ENCODE peak calls at places on chromosomes 11 and 22, in nine cellular contexts. B, Q, G, A, T, Y, V, P and S are unnamed samples.
A peak's percentile ranks its signal among the peaks of the same experiment; 100 is the strongest.

GRCh38 chr11:132042296-132042695 is 671.9 kb downstream of the NTM start:
- DNase-seq in P (no peak), A (no peak), Y (no peak), V (no peak), Q (no peak), T (no peak), G (no peak), B (no peak), S (no peak)

GRCh38 chr11:4713241-4713640 is 8.7 kb downstream of the MMP26 start:
- DNase-seq in V (no peak), A (no peak), B (no peak), Y (no peak), T (no peak), Q (no peak), P (no peak), G (no peak), S (no peak)

GRCh38 chr22:30882974-30883533 is 85.5 kb downstream of the MORC2 start:
- DNase-seq in Q (no peak), A (no peak), G (no peak), P (no peak), T (no peak), Y (no peak), B (no peak), V (no peak), S (no peak)

GRCh38 chr22:41442240-41442792 is 4.3 kb downstream of the TOB2 start:
- DNase-seq in G (no peak), V (no peak), P (no peak), B (no peak), A (no peak), Q (no peak), Y (no peak), T (no peak), S (no peak)

GRCh38 chr11:115199501-115199900 is 304.7 kb downstream of the CADM1 start:
- DNase-seq in Y (no peak), P (no peak), G (no peak), Q (no peak), T (no peak), A (no peak), V (no peak), B (no peak), S (no peak)

GRCh38 chr11:61921446-61921845 is 4.1 kb upstream of the RAB3IL1 start:
- DNase-seq in B (no peak), V (no peak), A (no peak), Y (no peak), P (no peak), G (no peak), T (no peak), Q (no peak), S (no peak)

GRCh38 chr11:68685656-68686380 is 1.5 kb downstream of the GAL start:
- DNase-seq in P (no peak), G (no peak), Y (no peak), T (no peak), B (no peak), V (no peak), Q (no peak), A (no peak), S (no peak)

GRCh38 chr11:67253872-67254624 is 12.2 kb upstream of the GRK2 start:
- DNase-seq in V (no peak), Q (no peak), T (no peak), A (no peak), B (no peak), G (no peak), P (no peak), Y (no peak), S (no peak)

GRCh38 chr11:108871152-108871551 is 206.3 kb downstream of the DDX10 start:
- DNase-seq in A (peak; percentile 22), T (peak; percentile 46), P (no peak), Y (no peak), B (peak; percentile 30), Q (no peak), G (peak; percentile 3), V (peak; percentile 15), S (no peak)

GRCh38 chr11:89436071-89436470 is 55.1 kb downstream of the NOX4 start:
- DNase-seq in P (no peak), G (peak; percentile 7), T (no peak), A (no peak), V (peak; percentile 3), Y (no peak), B (no peak), Q (no peak), S (no peak)

GRCh38 chr11:106585061-106585460 is 433.2 kb downstream of the GUCY1A2 start:
- DNase-seq in T (no peak), A (peak; percentile 20), Y (no peak), G (no peak), Q (no peak), V (peak; percentile 4), P (no peak), B (no peak), S (no peak)

GRCh38 chr11:16346975-16347374 is 9.4 kb downstream of the SOX6 start:
- DNase-seq in G (no peak), A (no peak), V (no peak), Q (no peak), Y (no peak), P (no peak), B (no peak), T (no peak), S (no peak)

GRCh38 chr11:101458161-101458560 is 125.6 kb downstream of the TRPC6 start:
- DNase-seq in V (no peak), P (no peak), T (no peak), Q (no peak), B (no peak), Y (no peak), G (no peak), A (no peak), S (no peak)

GRCh38 chr11:44839458-44840084 is 111.1 kb downstream of the TP53I11 start:
- DNase-seq in G (no peak), T (no peak), A (no peak), B (no peak), P (no peak), Y (no peak), Q (no peak), V (no peak), S (no peak)

GRCh38 chr11:67248653-67249052 is 17.6 kb upstream of the GRK2 start:
- DNase-seq in A (no peak), Q (no peak), G (no peak), Y (no peak), T (no peak), B (no peak), P (no peak), V (no peak), S (no peak)

GRCh38 chr11:117381988-117382387 is 54.3 kb downstream of the CEP164 start:
- DNase-seq in B (no peak), A (no peak), Y (no peak), V (no peak), Q (no peak), P (no peak), G (no peak), T (no peak), S (no peak)

GRCh38 chr11:73913472-73913871 is 36.7 kb downstream of the PAAF1 start:
- DNase-seq in V (no peak), P (no peak), Y (no peak), G (no peak), Q (no peak), T (no peak), A (no peak), B (no peak), S (no peak)

GRCh38 chr11:117734596-117734995 is 62.4 kb downstream of the DSCAML1 start:
- DNase-seq in A (no peak), T (no peak), Q (no peak), P (no peak), G (no peak), Y (no peak), B (no peak), V (no peak), S (peak; percentile 50)

GRCh38 chr11:90220391-90220790 is 2.5 kb downstream of the CHORDC1 start:
- DNase-seq in T (no peak), G (no peak), Q (no peak), B (no peak), A (no peak), V (no peak), P (no peak), Y (no peak), S (no peak)

GRCh38 chr22:42939451-42939881 is 75.5 kb downstream of the PACSIN2 start:
- DNase-seq in A (no peak), P (no peak), T (no peak), Y (no peak), G (no peak), B (no peak), Q (no peak), V (no peak), S (no peak)

GRCh38 chr11:65797711-65798110 is 10.8 kb downstream of the OVOL1 start:
- DNase-seq in B (no peak), Q (no peak), A (no peak), V (no peak), P (no peak), G (no peak), T (no peak), Y (no peak), S (no peak)

GRCh38 chr11:72343159-72343756 is 91.1 kb downstream of the CLPB start:
- DNase-seq in A (no peak), Q (no peak), V (no peak), G (no peak), T (no peak), P (no peak), Y (no peak), B (no peak), S (no peak)

GRCh38 chr11:128896356-128896755 is 5.2 kb downstream of the KCNJ5 start:
- DNase-seq in V (no peak), Q (no peak), A (no peak), T (no peak), Y (no peak), B (no peak), G (no peak), P (no peak), S (no peak)

GRCh38 chr22:50714631-50715179 is 23.3 kb upstream of the ACR start:
- DNase-seq in B (no peak), G (no peak), Y (no peak), A (no peak), Q (no peak), P (no peak), T (no peak), V (no peak), S (no peak)

GRCh38 chr11:117835576-117835975 is 11.0 kb upstream of the FXYD2 start:
- DNase-seq in B (no peak), A (no peak), T (no peak), P (no peak), Y (no peak), G (no peak), V (no peak), Q (no peak), S (no peak)

GRCh38 chr11:87265132-87265531 is 227.4 kb downstream of the TMEM135 start:
- DNase-seq in Y (no peak), G (peak; percentile 13), T (no peak), A (no peak), V (no peak), B (no peak), Q (no peak), P (no peak), S (no peak)

GRCh38 chr11:12207384-12208150 is 97.2 kb downstream of the MICAL2 start:
- DNase-seq in B (no peak), P (no peak), A (no peak), V (no peak), Y (no peak), G (peak; percentile 80), Q (no peak), T (no peak), S (no peak)

GRCh38 chr11:133403900-133404299 is 128.4 kb downstream of the OPCML start:
- DNase-seq in P (no peak), Y (no peak), A (peak; percentile 27), V (no peak), Q (peak; percentile 1), B (peak; percentile 13), G (no peak), T (no peak), S (no peak)